ENCODE peak calls at places on chromosomes 11 and 22, in four cellular contexts. O is lung microvascular endothelial cell, M is hepatic stellate cell, R is AG08396. W is an unnamed sample.

GRCh38 chr11:80197155-80197554 is 756.3 kb upstream of the TENM4 start:
- DNase-seq in R (no peak), M (no peak), O (no peak), W (no peak)

GRCh38 chr22:50119768-50120251 is 30.0 kb downstream of the MOV10L1 start:
- DNase-seq in M (no peak), O (peak; percentile 96), R (no peak), W (no peak)

GRCh38 chr22:30538280-30538679 is 8.3 kb downstream of the SEC14L6 start:
- DNase-seq in M (no peak), O (no peak), R (no peak), W (no peak)

GRCh38 chr11:131579932-131580387 is 209.5 kb downstream of the NTM start:
- DNase-seq in R (peak; percentile 74), M (peak; percentile 22), O (peak; percentile 11), W (no peak)

GRCh38 chr11:46382644-46383403 is 1.4 kb downstream of the MDK start:
- DNase-seq in O (peak; percentile 74), M (peak; percentile 88), R (peak; percentile 83), W (peak; percentile 74)

GRCh38 chr11:128739589-128739988 is 45.7 kb downstream of the FLI1 start:
- DNase-seq in M (no peak), O (no peak), R (no peak), W (no peak)

GRCh38 chr11:61827573-61828378 is at the start of gene FADS2:
- DNase-seq in O (peak; percentile 86), M (peak; percentile 92), R (peak; percentile 94), W (peak; percentile 65)

GRCh38 chr11:17642370-17642769 is 77.0 kb upstream of the MYOD1 start:
- DNase-seq in M (no peak), R (no peak), O (no peak), W (no peak)

GRCh38 chr22:20615533-20616450 is 108.4 kb downstream of the MED15 start:
- DNase-seq in M (no peak), O (no peak), R (no peak), W (no peak)

GRCh38 chr22:19069451-19069850 is 52.8 kb downstream of the DGCR2 start:
- DNase-seq in R (no peak), O (no peak), M (no peak), W (no peak)

GRCh38 chr11:35567737-35568465 is 42.5 kb upstream of the PAMR1 start:
- DNase-seq in M (no peak), R (no peak), O (no peak), W (no peak)

GRCh38 chr11:73379189-73379880 is 3.1 kb downstream of the RELT start:
- DNase-seq in O (no peak), M (no peak), R (no peak), W (no peak)

GRCh38 chr11:19988598-19988997 is 171.7 kb downstream of the DBX1 start:
- DNase-seq in O (no peak), M (peak; percentile 54), R (peak; percentile 76), W (no peak)

GRCh38 chr22:46346680-46347405 is 11.3 kb downstream of the TRMU start:
- DNase-seq in R (no peak), O (no peak), M (no peak), W (no peak)

GRCh38 chr22:38832005-38832978 is 11.5 kb downstream of the NPTXR start:
- DNase-seq in M (no peak), O (no peak), R (no peak), W (no peak)

GRCh38 chr22:50497093-50497492 is 10.4 kb downstream of the LMF2 start:
- DNase-seq in O (no peak), M (no peak), R (no peak), W (no peak)

GRCh38 chr11:47590026-47590861 is 3.8 kb downstream of the FAM180B start:
- DNase-seq in M (no peak), R (no peak), O (peak; percentile 21), W (no peak)

GRCh38 chr11:115112779-115113178 is 391.4 kb downstream of the CADM1 start:
- DNase-seq in O (no peak), R (no peak), M (no peak), W (no peak)

GRCh38 chr11:36065436-36065835 is 121.6 kb downstream of the LDLRAD3 start:
- DNase-seq in M (peak; percentile 17), R (no peak), O (no peak), W (no peak)

GRCh38 chr11:67640021-67640757 is 626 bp upstream of the TBX10 start:
- DNase-seq in O (peak; percentile 72), R (peak; percentile 80), M (peak; percentile 80), W (peak; percentile 75)

GRCh38 chr11:65172600-65172999 is 2.6 kb downstream of the SPDYC start:
- DNase-seq in R (no peak), O (no peak), M (no peak), W (no peak)

GRCh38 chr11:2221591-2221990 is 48.8 kb downstream of the ASCL2 start:
- DNase-seq in O (no peak), R (no peak), M (no peak), W (no peak)

GRCh38 chr22:37203354-37204044 is 8.8 kb downstream of the SSTR3 start:
- DNase-seq in M (no peak), O (no peak), R (no peak), W (no peak)

GRCh38 chr11:112844530-112844929 is 116.7 kb upstream of the NCAM1 start:
- DNase-seq in M (no peak), R (no peak), O (no peak), W (no peak)

GRCh38 chr11:13011366-13012036 is 2.4 kb downstream of the RASSF10 start:
- DNase-seq in O (no peak), R (no peak), M (no peak), W (no peak)

GRCh38 chr11:65382804-65383368 is 440 bp upstream of the SLC25A45 start:
- DNase-seq in O (no peak), R (no peak), M (no peak), W (no peak)

GRCh38 chr11:125245299-125245698 is 80.7 kb downstream of the PKNOX2 start:
- DNase-seq in R (no peak), M (no peak), O (no peak), W (no peak)

GRCh38 chr11:61893981-61894380 is 2.6 kb upstream of the FADS3 start:
- DNase-seq in O (no peak), M (peak; percentile 75), R (peak; percentile 66), W (no peak)

GRCh38 chr11:130980463-130980862 is 64.2 kb upstream of the SNX19 start:
- DNase-seq in O (no peak), M (no peak), R (no peak), W (no peak)